ENCODE peak calls at places on chromosomes 2 and 18, in eight cellular contexts. U, Z, R, C, X, O, I and G are unnamed samples.

GRCh38 chr2:223055836-223056235 is 3.8 kb downstream of the KCNE4 start:
- DNase-seq in U (peak), Z (no peak), R (no peak), C (no peak), X (no peak), O (no peak), I (no peak), G (no peak)

GRCh38 chr18:45449761-45450227 is 165.5 kb upstream of the SLC14A2 start:
- DNase-seq in U (peak), Z (peak), R (no peak), C (no peak), X (no peak), O (no peak), I (no peak), G (no peak)

GRCh38 chr2:241617431-241618154 is 19.4 kb downstream of the THAP4 start:
- DNase-seq in U (no peak), Z (no peak), R (no peak), C (peak), X (no peak), O (no peak), I (no peak), G (peak)

GRCh38 chr18:56678836-56679565 is 27.8 kb downstream of the WDR7 start:
- DNase-seq in U (peak), Z (no peak), R (no peak), C (no peak), X (no peak), O (no peak), I (no peak), G (no peak)

GRCh38 chr2:179129574-179130238 is 79.8 kb upstream of the CCDC141 start:
- DNase-seq in U (no peak), Z (no peak), R (no peak), C (peak), X (no peak), O (peak), I (no peak), G (no peak)

GRCh38 chr18:12841070-12841469 is 43.0 kb downstream of the PTPN2 start:
- DNase-seq in U (no peak), Z (no peak), R (no peak), C (no peak), X (no peak), O (no peak), I (no peak), G (no peak)

GRCh38 chr2:177445223-177445622 is 52.6 kb downstream of the AGPS start:
- DNase-seq in U (no peak), Z (no peak), R (no peak), C (no peak), X (no peak), O (no peak), I (no peak), G (no peak)

GRCh38 chr2:191894681-191895147 is 47.8 kb upstream of the CAVIN2 start:
- DNase-seq in U (peak), Z (no peak), R (no peak), C (no peak), X (no peak), O (peak), I (no peak), G (no peak)

GRCh38 chr2:127134235-127134634 is 27.3 kb upstream of the BIN1 start:
- DNase-seq in U (no peak), Z (no peak), R (no peak), C (no peak), X (no peak), O (no peak), I (no peak), G (no peak)

GRCh38 chr2:77434880-77435279 is 87.3 kb downstream of the LRRTM4 start:
- DNase-seq in U (no peak), Z (no peak), R (no peak), C (no peak), X (no peak), O (no peak), I (no peak), G (no peak)

GRCh38 chr2:85015653-85016360 is 44.8 kb downstream of the KCMF1 start:
- DNase-seq in U (no peak), Z (no peak), R (no peak), C (no peak), X (no peak), O (peak), I (no peak), G (no peak)
- TF ChIP-seq CTCF in U (peak), Z (no peak), R (no peak), C (no peak), X (no peak), O (peak), I (peak), G (no peak)

DNA sequence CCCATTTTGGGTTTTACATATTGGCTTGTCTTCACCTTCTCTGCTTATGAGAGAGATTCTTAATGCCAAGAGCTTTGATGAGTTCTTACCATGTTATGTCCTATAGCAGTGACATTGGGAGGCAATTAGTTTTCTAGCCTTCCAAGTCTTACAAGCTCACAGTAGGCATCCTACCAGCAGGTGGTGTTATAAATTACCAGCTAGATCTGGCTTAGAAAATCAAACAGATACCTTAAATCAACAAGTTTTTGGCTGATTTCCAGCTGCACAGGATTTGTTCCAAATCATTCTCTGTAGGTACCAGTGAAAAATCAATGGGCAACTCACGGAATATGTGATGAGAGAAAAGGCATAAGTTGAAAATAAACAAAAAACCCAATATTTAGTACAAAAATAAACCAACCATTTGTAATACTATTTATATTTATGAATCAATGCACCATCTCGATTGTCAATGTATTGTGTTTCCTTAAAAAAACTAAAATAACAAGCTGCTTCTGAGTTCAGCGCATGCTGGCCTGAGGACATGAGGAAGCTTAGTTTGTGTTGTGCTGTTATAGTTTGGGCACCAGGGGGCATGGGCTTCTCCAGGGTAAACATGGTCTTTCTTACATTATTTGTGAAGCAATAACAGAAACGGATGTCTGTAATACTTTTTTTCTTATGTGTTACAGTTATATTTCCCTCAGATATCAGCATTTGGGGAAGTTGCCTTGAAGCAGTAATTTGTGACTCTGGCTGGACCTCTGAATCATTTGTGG is 34.1 kb upstream of the NXPH2 start:
- DNase-seq in U (no peak), Z (no peak), R (no peak), C (no peak), X (no peak), O (no peak), I (no peak), G (no peak)
- TF ChIP-seq CTCF in U (no peak), Z (no peak), R (no peak), C (no peak), X (no peak), O (peak), I (peak), G (no peak)

GRCh38 chr2:20231159-20231558 is 6.2 kb upstream of the SDC1 start:
- DNase-seq in U (no peak), Z (no peak), R (no peak), C (no peak), X (no peak), O (no peak), I (no peak), G (no peak)

GRCh38 chr2:20227894-20228505 is 3.1 kb upstream of the SDC1 start:
- DNase-seq in U (no peak), Z (no peak), R (no peak), C (no peak), X (no peak), O (no peak), I (no peak), G (no peak)

GRCh38 chr2:20232837-20233207 is 7.9 kb upstream of the SDC1 start:
- DNase-seq in U (no peak), Z (no peak), R (no peak), C (no peak), X (no peak), O (no peak), I (no peak), G (no peak)

GRCh38 chr2:20229322-20230201 is 4.6 kb upstream of the SDC1 start:
- DNase-seq in U (no peak), Z (no peak), R (no peak), C (no peak), X (no peak), O (no peak), I (no peak), G (no peak)

DNA sequence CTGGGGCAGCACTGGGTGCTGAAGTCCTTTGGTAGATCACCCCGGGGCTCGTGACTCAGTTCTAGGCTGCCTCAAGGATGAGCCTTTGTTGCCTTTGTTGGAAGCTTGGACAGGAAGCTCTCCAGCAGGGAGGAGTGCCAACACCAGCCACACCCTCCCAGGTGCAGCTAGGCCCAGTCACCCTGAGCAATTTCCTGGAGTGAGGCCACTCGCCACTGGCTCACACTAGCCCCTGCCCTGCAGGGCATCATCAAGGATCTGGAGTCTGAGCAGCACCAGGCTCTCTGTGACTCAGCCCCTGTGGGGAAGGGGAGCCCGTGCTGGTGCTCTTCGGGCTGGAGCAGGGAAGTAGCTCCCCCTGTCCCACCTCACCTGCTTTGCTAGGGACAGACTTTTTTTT is 6.7 kb upstream of the SDC1 start:
- DNase-seq in U (peak), Z (no peak), R (no peak), C (no peak), X (no peak), O (no peak), I (no peak), G (no peak)
- TF ChIP-seq CTCF in U (no peak), Z (no peak), R (no peak), C (no peak), X (no peak), O (no peak), I (no peak), G (no peak)

DNA sequence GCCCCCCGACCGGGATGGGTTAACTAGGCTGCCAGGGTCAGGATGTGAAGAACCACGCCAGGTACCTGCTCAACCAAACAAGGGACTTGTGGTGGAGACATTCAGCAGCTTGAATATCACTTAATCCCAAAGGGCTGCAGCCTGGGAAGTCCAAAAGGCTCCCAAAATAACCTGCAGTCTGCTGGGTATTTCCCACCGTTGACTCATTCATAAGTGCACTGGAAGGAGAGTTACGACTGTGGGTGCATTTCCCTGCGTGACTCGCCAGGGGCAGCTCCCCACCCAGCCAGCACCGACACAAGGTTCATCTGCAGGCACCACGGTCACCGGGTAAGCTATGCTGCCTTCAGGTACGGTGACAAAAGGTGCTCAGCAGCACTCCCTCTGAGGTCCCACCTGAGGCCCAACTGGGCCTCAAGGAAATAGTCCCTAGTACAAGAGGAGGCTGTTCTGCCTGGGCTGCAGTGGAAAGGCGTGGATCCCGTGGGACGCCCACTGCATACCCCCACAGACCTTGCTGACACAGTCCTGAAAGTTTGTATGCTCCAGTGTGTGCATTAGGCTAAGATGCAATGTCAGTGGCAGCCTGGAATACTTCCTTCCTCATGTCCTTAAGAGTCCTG is 86.5 kb downstream of the UXS1 start:
- DNase-seq in U (peak), Z (no peak), R (no peak), C (peak), X (no peak), O (peak), I (no peak), G (no peak)
- TF ChIP-seq CTCF in U (peak), Z (no peak), R (no peak), C (peak), X (no peak), O (no peak), I (no peak), G (no peak)

GRCh38 chr2:36886664-36887063 is 79.7 kb downstream of the STRN start:
- DNase-seq in U (peak), Z (no peak), R (no peak), C (no peak), X (no peak), O (no peak), I (no peak), G (no peak)
- TF ChIP-seq CTCF in U (no peak), Z (no peak), R (no peak), C (no peak), X (no peak), O (no peak), I (no peak), G (no peak)

GRCh38 chr18:59268722-59269562 is 4.3 kb downstream of the RAX start:
- DNase-seq in U (no peak), Z (no peak), R (no peak), C (peak), X (no peak), O (peak), I (peak), G (no peak)
- TF ChIP-seq CTCF in U (no peak), Z (no peak), R (no peak), C (peak), X (no peak), O (no peak), I (peak), G (no peak)

DNA sequence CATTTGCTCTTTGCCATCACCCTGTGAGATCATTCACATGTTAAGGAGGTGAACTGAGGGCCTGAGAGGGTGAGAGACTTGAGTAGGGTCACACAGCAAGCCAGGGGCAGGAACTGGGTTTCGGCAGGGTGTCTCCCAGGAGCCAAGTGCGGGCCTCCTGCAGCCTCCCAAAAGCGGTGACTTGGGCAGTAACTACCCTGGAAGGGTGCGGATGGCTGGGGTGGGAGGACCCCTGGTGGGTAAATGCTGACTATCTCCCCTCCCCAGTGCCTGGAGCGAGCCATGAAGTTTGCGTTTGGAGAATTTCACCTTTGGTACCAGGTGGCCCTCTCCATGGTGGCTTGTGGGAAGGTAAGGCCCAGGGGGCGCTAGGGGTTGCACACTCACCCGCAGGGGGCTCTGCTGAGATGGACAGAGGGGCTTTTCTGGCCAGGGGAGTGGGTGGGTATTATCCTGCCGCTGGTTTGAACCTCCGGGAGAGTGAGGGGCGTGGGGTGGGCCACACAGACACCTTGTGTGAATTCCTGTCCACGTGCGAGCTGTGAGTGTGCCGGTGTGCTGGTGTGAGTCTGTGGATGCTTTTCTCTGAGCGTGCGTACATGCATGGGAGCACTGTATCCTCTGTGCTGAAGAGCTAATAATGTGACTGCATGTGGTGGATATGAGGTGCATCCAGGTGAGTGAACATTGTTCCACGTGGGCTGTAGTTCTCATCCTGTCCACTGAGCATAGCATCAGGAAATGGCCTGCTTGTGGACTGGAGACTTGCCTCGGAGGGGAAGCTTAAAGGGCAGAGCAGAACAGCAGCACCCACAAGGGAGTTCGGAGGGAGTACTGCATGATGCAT is 91.0 kb upstream of the MCFD2 start:
- DNase-seq in U (no peak), Z (no peak), R (no peak), C (no peak), X (no peak), O (no peak), I (no peak), G (no peak)
- TF ChIP-seq CTCF in U (no peak), Z (no peak), R (no peak), C (no peak), X (no peak), O (no peak), I (no peak), G (no peak)

GRCh38 chr2:152718909-152719645 is 657 bp downstream of the ARL6IP6 start:
- DNase-seq in U (peak), Z (no peak), R (no peak), C (peak), X (no peak), O (peak), I (no peak), G (no peak)

GRCh38 chr2:152718047-152718908 is at the start of gene ARL6IP6:
- DNase-seq in U (peak), Z (peak), R (peak), C (peak), X (peak), O (peak), I (peak), G (peak)

GRCh38 chr2:152715854-152716428 is 1.3 kb downstream of the PRPF40A start:
- DNase-seq in U (no peak), Z (no peak), R (no peak), C (no peak), X (no peak), O (peak), I (peak), G (peak)

GRCh38 chr2:152716805-152717241 is 438 bp downstream of the PRPF40A start:
- DNase-seq in U (peak), Z (no peak), R (no peak), C (no peak), X (no peak), O (no peak), I (peak), G (peak)

DNA sequence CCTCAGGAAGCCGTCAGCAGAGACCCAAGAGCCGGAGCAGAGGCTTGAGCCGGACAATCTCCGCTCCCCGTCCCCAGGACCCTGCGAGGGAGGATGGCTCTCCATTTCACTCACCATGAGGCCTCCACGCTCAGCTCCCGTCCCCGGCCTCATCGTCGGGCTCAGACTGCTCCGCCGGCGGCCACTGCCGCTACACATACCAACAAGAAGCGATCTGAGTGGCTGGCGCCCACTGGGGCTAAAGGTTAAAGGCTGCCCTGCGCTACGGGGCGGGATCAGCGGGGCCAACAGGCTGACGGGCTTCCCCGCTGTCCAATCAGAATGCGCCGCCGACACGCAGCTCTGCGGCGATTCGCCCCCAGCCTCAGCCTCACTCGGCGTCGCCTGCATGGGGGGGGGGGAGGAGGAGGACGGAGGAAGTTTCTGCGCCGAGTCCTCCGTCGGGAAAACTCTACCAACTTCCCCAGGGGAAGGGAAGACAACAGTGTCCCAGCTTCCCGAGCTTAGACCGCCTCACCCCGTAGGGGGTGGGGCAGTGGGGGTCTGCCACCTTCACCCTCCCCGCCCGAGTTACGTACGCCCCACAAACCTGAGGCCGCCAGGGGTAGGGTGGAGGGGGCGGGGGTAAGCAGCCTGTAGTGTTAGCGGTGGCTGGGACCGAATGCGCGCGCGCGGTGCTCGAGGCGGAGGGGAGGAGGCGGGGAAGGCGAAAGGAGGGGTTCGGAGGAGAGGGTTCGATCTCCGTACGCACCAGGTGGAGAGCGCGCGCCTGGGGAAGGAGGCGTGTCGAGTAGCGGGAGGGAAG is at the start of gene PRPF40A:
- DNase-seq in U (peak), Z (peak), R (peak), C (peak), X (peak), O (peak), I (peak), G (peak)
- TF ChIP-seq CTCF in U (no peak), Z (peak), R (no peak), C (no peak), X (no peak), O (no peak), I (no peak), G (no peak)